ENCODE peak calls at places on chromosomes 5 and 9, in nine cellular contexts. I, T, Z, E, V, L, Y, N and B are unnamed samples.

GRCh38 chr9:121709798-121710197 is 58.4 kb downstream of the DAB2IP start:
- DNase-seq in I (no peak), Z (no peak), T (peak), E (no peak), L (no peak), Y (peak), V (no peak), N (no peak), B (no peak)

GRCh38 chr5:74546796-74547195 is 93.7 kb downstream of the ENC1 start:
- DNase-seq in L (no peak), E (no peak), I (no peak), Y (no peak), T (no peak), Z (no peak), V (no peak), N (no peak), B (no peak)

GRCh38 chr5:140602165-140602564 is 30.8 kb downstream of the CD14 start:
- DNase-seq in Z (no peak), L (no peak), N (no peak), E (no peak), I (no peak), Y (no peak), T (no peak), V (no peak), B (peak)

GRCh38 chr5:125342938-125343401 is 596.5 kb upstream of the ZNF608 start:
- DNase-seq in Y (no peak), L (no peak), V (no peak), Z (no peak), E (no peak), I (no peak), N (no peak), T (no peak), B (no peak)

GRCh38 chr9:135526089-135526729 is 5.0 kb downstream of the LCN1 start:
- DNase-seq in L (no peak), Y (no peak), Z (no peak), N (no peak), V (peak), T (no peak), E (peak), I (peak), B (no peak)

GRCh38 chr9:77946969-77947368 is 84.6 kb downstream of the GNAQ start:
- DNase-seq in I (no peak), Y (no peak), L (no peak), E (no peak), N (no peak), T (no peak), Z (no peak), V (no peak), B (no peak)

GRCh38 chr5:58849995-58850667 is 267.3 kb downstream of the RAB3C start:
- DNase-seq in V (no peak), Y (no peak), L (peak), Z (no peak), E (no peak), T (no peak), N (no peak), I (no peak), B (no peak)

GRCh38 chr5:133120156-133120750 is 68.4 kb downstream of the HSPA4 start:
- DNase-seq in T (no peak), I (no peak), Z (peak), L (no peak), V (no peak), E (no peak), Y (no peak), N (no peak), B (no peak)

GRCh38 chr9:14515564-14516198 is 177.6 kb downstream of the ZDHHC21 start:
- DNase-seq in E (peak), L (peak), T (peak), Z (no peak), I (no peak), Y (no peak), N (no peak), V (no peak), B (no peak)

GRCh38 chr5:134090482-134090881 is 24.0 kb upstream of the TCF7 start:
- DNase-seq in Z (peak), I (no peak), E (no peak), T (no peak), L (no peak), V (no peak), Y (no peak), N (peak), B (no peak)

GRCh38 chr5:174720066-174720611 is 4.2 kb upstream of the MSX2 start:
- DNase-seq in Y (no peak), L (peak), V (no peak), T (no peak), Z (no peak), E (no peak), I (no peak), N (no peak), B (no peak)

GRCh38 chr5:14247054-14247386 is 103.9 kb downstream of the TRIO start:
- DNase-seq in Z (no peak), N (no peak), L (no peak), V (no peak), I (no peak), Y (no peak), E (peak), T (no peak), B (no peak)

GRCh38 chr5:36403601-36404311 is 102.1 kb upstream of the RANBP3L start:
- DNase-seq in Y (peak), I (no peak), V (no peak), N (no peak), Z (no peak), T (no peak), E (no peak), L (no peak), B (peak)

GRCh38 chr5:16076657-16077056 is 102.9 kb downstream of the MARCHF11 start:
- DNase-seq in I (no peak), V (no peak), Y (no peak), Z (no peak), N (no peak), T (no peak), L (no peak), E (no peak), B (no peak)

GRCh38 chr9:37061763-37062162 is 27.7 kb upstream of the PAX5 start:
- DNase-seq in L (no peak), V (no peak), N (no peak), E (no peak), T (no peak), I (no peak), Y (no peak), Z (no peak), B (peak)

GRCh38 chr9:127267793-127268507 is 3.4 kb downstream of the GARNL3 start:
- DNase-seq in V (no peak), L (no peak), Z (no peak), E (no peak), Y (no peak), T (no peak), I (no peak), N (no peak), B (no peak)

GRCh38 chr9:128892223-128892892 is 10.4 kb downstream of the LRRC8A start:
- DNase-seq in I (peak), E (no peak), Z (peak), Y (peak), V (peak), N (no peak), T (no peak), L (no peak), B (no peak)

GRCh38 chr5:51684794-51685355 is 301.6 kb downstream of the ISL1 start:
- DNase-seq in I (no peak), E (no peak), N (no peak), L (no peak), T (no peak), Y (no peak), V (no peak), Z (no peak), B (no peak)

GRCh38 chr9:19440823-19441580 is 32.2 kb downstream of the ACER2 start:
- DNase-seq in Z (no peak), I (no peak), N (no peak), L (no peak), Y (no peak), E (no peak), V (no peak), T (no peak), B (no peak)

GRCh38 chr9:18824095-18824666 is 208.8 kb downstream of the SAXO1 start:
- DNase-seq in Z (no peak), I (no peak), L (no peak), Y (no peak), V (no peak), E (no peak), T (peak), N (no peak), B (no peak)

GRCh38 chr5:35180046-35180445 is 50.2 kb downstream of the PRLR start:
- DNase-seq in T (no peak), I (no peak), V (no peak), E (no peak), Z (no peak), L (no peak), N (no peak), Y (no peak), B (no peak)

GRCh38 chr5:31049933-31050704 is 143.4 kb upstream of the CDH6 start:
- DNase-seq in Y (no peak), L (no peak), N (no peak), Z (no peak), I (no peak), T (no peak), V (no peak), E (no peak), B (no peak)

GRCh38 chr5:180799902-180800801 is 2.5 kb downstream of the MGAT1 start:
- DNase-seq in V (no peak), L (no peak), Z (peak), E (no peak), I (no peak), Y (no peak), N (no peak), T (no peak), B (no peak)

GRCh38 chr5:120447706-120448239 is 16.3 kb upstream of the PRR16 start:
- DNase-seq in Z (no peak), E (no peak), N (no peak), L (no peak), Y (no peak), I (no peak), V (no peak), T (no peak), B (no peak)

GRCh38 chr5:172868924-172869565 is 35.0 kb downstream of the ERGIC1 start:
- DNase-seq in T (no peak), V (peak), N (no peak), Z (no peak), L (no peak), E (no peak), Y (peak), I (peak), B (no peak)

GRCh38 chr9:120524852-120525251 is 55.1 kb downstream of the CDK5RAP2 start:
- DNase-seq in E (no peak), N (no peak), V (no peak), L (no peak), T (no peak), I (no peak), Z (no peak), Y (no peak), B (no peak)

GRCh38 chr5:140857987-140858240 is 2.2 kb downstream of the PCDHA10 start:
- DNase-seq in Y (no peak), Z (no peak), E (peak), I (no peak), T (no peak), L (no peak), V (no peak), N (no peak), B (no peak)

GRCh38 chr5:140113180-140113698 is 670 bp upstream of the PURA start:
- DNase-seq in Z (no peak), L (peak), Y (peak), T (peak), N (no peak), V (no peak), I (peak), E (peak), B (no peak)

DNA sequence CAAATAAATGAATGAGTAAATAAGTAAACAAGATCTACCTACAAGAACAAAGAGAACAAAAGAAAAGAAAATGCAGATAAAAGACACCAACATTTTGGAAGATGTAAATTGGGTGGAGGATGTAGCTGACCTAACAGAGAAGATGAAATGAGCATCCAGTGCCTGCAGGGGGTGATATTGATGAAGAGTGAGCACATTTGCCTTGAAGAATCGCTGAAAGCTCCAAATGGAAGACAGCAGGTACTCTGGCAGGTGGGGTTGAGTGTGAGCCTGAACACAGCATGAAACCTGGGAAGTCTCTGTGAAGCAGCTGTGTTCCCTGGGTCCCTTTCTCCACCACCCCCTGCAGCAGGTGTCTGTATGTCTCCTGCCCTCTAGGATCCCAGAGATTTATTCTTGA is 125.6 kb downstream of the NXNL2 start:
- DNase-seq in T (peak), E (no peak), Y (no peak), L (no peak), N (no peak), V (no peak), I (no peak), Z (no peak), B (no peak)
- TF ChIP-seq CTCF in T (peak), E (no peak), Y (peak), L (peak), N (peak), V (no peak), I (no peak), Z (no peak), B (peak)

GRCh38 chr9:136551401-136552116 is 5.7 kb upstream of the NOTCH1 start:
- DNase-seq in N (no peak), L (no peak), Z (no peak), Y (peak), I (peak), V (no peak), E (peak), T (peak), B (no peak)

GRCh38 chr9:136553581-136553980 is 7.7 kb upstream of the NOTCH1 start:
- DNase-seq in Z (no peak), I (no peak), E (peak), T (no peak), Y (no peak), L (no peak), N (no peak), V (no peak), B (no peak)

GRCh38 chr9:136554870-136555269 is 9.0 kb upstream of the NOTCH1 start:
- DNase-seq in N (no peak), L (no peak), T (no peak), I (no peak), Y (no peak), V (no peak), Z (no peak), E (peak), B (no peak)

GRCh38 chr9:136550439-136551085 is 4.7 kb upstream of the NOTCH1 start:
- DNase-seq in L (no peak), E (peak), Z (no peak), V (no peak), I (no peak), Y (peak), T (peak), N (no peak), B (no peak)

DNA sequence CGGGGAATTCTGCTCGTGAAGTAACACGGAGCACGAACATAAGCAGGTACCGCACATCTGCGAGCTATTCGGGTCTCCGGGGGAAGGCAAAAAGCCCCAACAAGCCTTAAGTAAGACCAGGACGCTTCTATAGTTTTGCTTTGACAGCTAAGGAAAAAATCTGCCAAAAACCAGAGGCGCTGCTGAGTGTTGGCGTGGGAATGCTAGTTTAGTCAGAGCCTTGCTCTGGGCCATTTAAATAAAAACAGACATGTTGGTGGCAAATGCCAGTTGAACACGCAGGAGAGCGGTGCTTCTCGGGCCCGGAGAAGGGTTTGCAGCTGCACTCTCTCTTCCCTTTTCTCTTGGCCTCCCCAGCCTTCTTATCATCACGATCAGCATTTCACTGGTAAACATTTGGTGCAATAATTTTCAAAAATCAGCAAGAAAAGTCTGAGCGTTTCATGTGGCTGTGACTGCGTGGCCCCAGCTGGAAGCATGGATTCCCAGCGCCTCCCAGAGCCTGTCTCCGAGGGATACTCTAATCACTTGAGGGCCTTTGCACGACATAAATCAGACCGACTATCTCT is 6.4 kb upstream of the NOTCH1 start:
- DNase-seq in V (no peak), I (no peak), L (no peak), N (no peak), E (no peak), Y (peak), Z (no peak), T (peak), B (no peak)
- TF ChIP-seq CTCF in V (no peak), I (no peak), L (no peak), N (no peak), E (no peak), Y (no peak), Z (no peak), T (no peak), B (no peak)

DNA sequence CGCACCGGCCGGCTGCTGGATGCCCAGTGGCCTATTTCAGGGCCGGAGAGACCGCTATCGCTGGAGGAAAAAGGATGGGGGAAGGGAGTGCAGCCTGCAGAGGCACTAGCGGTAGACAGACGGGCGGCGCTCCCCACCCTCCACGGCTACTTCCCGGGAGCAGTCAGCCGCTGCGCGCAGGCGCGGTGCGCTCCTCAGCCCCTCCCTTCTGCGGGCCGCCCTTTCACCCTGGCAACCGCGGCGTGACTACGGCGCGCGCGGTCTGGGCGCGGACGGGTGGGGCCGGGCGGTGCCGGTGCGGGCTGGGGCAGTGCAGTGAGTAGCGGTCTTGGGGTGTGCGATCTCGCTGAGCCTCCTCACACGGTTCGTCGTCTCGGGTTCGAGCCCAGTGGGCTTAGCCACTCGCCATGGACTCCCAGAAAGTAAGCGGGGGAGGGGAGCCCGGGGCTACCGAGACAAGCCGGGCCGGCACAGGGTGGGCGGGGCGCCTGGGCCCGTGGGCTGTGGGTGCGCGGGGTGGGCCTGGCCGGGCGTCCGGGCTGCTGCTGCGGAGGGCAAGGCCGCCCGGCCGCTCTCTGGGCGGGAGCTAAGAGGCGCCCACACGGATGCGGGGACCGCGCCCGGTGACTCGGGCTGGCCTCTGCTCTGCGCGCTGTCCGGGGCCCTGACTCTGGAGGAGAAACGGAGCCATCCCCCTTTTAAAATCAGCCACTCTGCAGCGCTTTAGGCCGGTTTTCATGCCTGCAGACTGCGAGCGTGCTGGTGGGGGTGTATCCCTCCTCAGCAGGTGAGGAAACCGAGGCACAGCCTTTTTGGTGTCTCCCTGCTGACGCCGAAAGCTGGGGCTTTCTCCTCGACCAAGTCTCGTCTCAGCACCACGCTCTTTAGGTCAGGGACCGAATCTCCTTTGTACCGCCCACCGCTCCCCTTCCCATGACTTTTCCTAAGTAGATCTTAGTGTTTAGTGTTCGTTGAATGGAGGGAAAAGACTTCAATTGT is at the start of gene FSD1L:
- DNase-seq in V (peak), Z (peak), Y (peak), T (peak), E (peak), I (peak), L (peak), N (peak), B (peak)
- TF ChIP-seq CTCF in V (no peak), Z (no peak), Y (peak), T (peak), E (no peak), I (no peak), L (no peak), N (peak), B (peak)

DNA sequence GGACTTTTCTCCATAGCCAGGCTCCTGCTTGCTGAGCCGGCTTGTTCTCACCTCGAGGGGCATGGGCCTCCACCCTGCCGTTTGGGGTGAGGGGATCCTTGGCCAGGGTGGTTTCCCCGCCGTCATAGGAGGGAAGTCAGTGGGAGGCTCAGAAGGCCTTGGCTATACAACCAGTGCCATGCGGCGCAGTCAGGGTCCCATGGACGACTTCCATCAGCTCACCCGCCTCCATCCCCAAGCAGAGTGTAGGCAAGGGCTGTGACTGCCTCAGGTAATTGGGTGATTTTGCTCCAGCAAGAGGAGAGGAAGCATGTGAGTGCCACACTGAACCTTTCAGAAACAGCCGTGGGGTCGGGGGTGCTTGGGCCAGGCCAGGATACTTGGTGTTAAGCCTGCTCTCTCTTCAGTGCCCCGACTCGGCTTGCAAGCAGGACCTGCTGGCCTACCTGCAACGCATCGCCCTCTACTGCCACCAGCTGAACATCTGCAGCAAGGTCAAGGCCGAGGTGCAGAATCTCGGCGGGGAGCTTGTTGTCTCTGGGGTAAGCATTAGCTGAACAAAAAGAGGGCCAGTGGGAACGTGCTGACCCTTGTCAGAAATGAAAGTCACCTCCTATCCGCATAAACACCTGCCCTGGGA is 57.2 kb upstream of the LRRTM2 start:
- DNase-seq in T (peak), E (peak), I (no peak), Z (peak), Y (no peak), L (no peak), V (no peak), N (peak), B (no peak)
- TF ChIP-seq CTCF in T (peak), E (no peak), I (no peak), Z (no peak), Y (no peak), L (no peak), V (no peak), N (no peak), B (no peak)

GRCh38 chr5:68287976-68288755 is 72.6 kb downstream of the PIK3R1 start:
- DNase-seq in T (peak), E (peak), Z (peak), Y (peak), N (no peak), L (peak), I (peak), V (no peak), B (peak)

GRCh38 chr5:68285857-68286611 is 70.5 kb downstream of the PIK3R1 start:
- DNase-seq in N (no peak), I (no peak), E (no peak), V (no peak), Z (no peak), T (no peak), L (no peak), Y (no peak), B (no peak)

GRCh38 chr5:68287631-68287975 is 72.0 kb downstream of the PIK3R1 start:
- DNase-seq in I (no peak), T (no peak), V (no peak), E (no peak), Y (no peak), N (no peak), Z (no peak), L (no peak), B (no peak)

GRCh38 chr5:68285075-68285827 is 69.7 kb downstream of the PIK3R1 start:
- DNase-seq in Y (no peak), L (no peak), I (no peak), N (no peak), V (no peak), Z (no peak), T (no peak), E (no peak), B (no peak)

DNA sequence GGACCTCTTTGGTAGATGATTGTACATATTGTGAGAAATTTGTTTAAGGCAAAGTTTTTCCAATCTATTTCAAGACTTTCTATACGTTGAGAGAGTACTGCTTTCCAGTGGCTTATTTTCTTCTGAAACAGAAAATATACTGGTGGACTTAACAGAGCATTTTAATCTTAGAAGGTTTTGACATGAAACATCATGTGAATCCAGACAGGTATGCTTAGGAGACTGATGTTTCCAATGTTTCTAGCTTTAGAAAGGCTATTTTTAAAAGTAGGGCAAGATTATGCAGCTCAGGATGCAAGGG is 71.0 kb downstream of the PIK3R1 start:
- DNase-seq in E (no peak), Z (no peak), I (no peak), L (no peak), V (no peak), N (no peak), Y (no peak), T (no peak), B (no peak)
- TF ChIP-seq CTCF in E (no peak), Z (no peak), I (no peak), L (no peak), V (no peak), N (peak), Y (no peak), T (no peak), B (peak)